ENCODE peak calls at places on chromosomes 16 and 17, in seven cellular contexts. One of them, this sample, is unnamed. For H3K4me1, the result is how much of the 10 kb centered on the place peaks cover.

GRCh38 chr16:68470461-68471150 is 22.3 kb upstream of the SMPD3 start:
- DNase-seq in esophagus muscularis mucosa: no peak
- DNase-seq in HepG2: no peak
- DNase-seq in suprapubic skin: no peak
- DNase-seq in GM12878: peak
- DNase-seq in sigmoid colon: no peak
- DNase-seq in stomach: no peak
- DNase-seq in this sample: peak

GRCh38 chr17:42311240-42312034 is 23.1 kb downstream of the STAT5A start:
- DNase-seq in esophagus muscularis mucosa: no peak
- DNase-seq in HepG2: peak
- DNase-seq in suprapubic skin: peak
- DNase-seq in GM12878: no peak
- DNase-seq in sigmoid colon: peak
- DNase-seq in stomach: peak
- DNase-seq in this sample: peak

GRCh38 chr17:38658741-38659345 is 15.9 kb downstream of the EPOP start:
- DNase-seq in esophagus muscularis mucosa: no peak
- DNase-seq in HepG2: no peak
- DNase-seq in suprapubic skin: no peak
- DNase-seq in GM12878: no peak
- DNase-seq in sigmoid colon: no peak
- DNase-seq in stomach: no peak
- DNase-seq in this sample: no peak

GRCh38 chr17:45320349-45320930 is 3.6 kb upstream of the MAP3K14 start:
- DNase-seq in esophagus muscularis mucosa: no peak
- DNase-seq in HepG2: no peak
- DNase-seq in suprapubic skin: no peak
- DNase-seq in GM12878: no peak
- DNase-seq in sigmoid colon: no peak
- DNase-seq in stomach: no peak
- DNase-seq in this sample: no peak

GRCh38 chr17:29238133-29238850 is 8.4 kb upstream of the CRYBA1 start:
- DNase-seq in esophagus muscularis mucosa: peak
- DNase-seq in HepG2: no peak
- DNase-seq in suprapubic skin: no peak
- DNase-seq in GM12878: no peak
- DNase-seq in sigmoid colon: no peak
- DNase-seq in stomach: no peak
- DNase-seq in this sample: no peak

GRCh38 chr17:9467518-9467917 is 108.1 kb downstream of the STX8 start:
- DNase-seq in esophagus muscularis mucosa: no peak
- DNase-seq in HepG2: no peak
- DNase-seq in suprapubic skin: no peak
- DNase-seq in GM12878: no peak
- DNase-seq in sigmoid colon: no peak
- DNase-seq in stomach: no peak
- DNase-seq in this sample: no peak

GRCh38 chr16:11251525-11252481 is 4.2 kb downstream of the SOCS1 start:
- DNase-seq in esophagus muscularis mucosa: no peak
- DNase-seq in HepG2: no peak
- DNase-seq in suprapubic skin: no peak
- DNase-seq in GM12878: no peak
- DNase-seq in sigmoid colon: no peak
- DNase-seq in stomach: peak
- DNase-seq in this sample: peak

GRCh38 chr17:74276051-74276476 is 2.0 kb downstream of the DNAI2 start:
- DNase-seq in esophagus muscularis mucosa: no peak
- DNase-seq in HepG2: no peak
- DNase-seq in suprapubic skin: no peak
- DNase-seq in GM12878: no peak
- DNase-seq in sigmoid colon: peak
- DNase-seq in stomach: no peak
- DNase-seq in this sample: no peak

GRCh38 chr16:15032547-15033308 is 23.1 kb downstream of the NTAN1 start:
- DNase-seq in esophagus muscularis mucosa: no peak
- DNase-seq in HepG2: no peak
- DNase-seq in suprapubic skin: no peak
- DNase-seq in GM12878: no peak
- DNase-seq in sigmoid colon: no peak
- DNase-seq in stomach: no peak
- DNase-seq in this sample: peak

GRCh38 chr17:83064021-83064731 is 15.2 kb upstream of the METRNL start:
- DNase-seq in esophagus muscularis mucosa: no peak
- DNase-seq in HepG2: no peak
- DNase-seq in suprapubic skin: peak
- DNase-seq in GM12878: no peak
- DNase-seq in sigmoid colon: peak
- DNase-seq in stomach: peak
- DNase-seq in this sample: peak

GRCh38 chr17:33451221-33451620 is 158.1 kb upstream of the ASIC2 start:
- DNase-seq in esophagus muscularis mucosa: no peak
- DNase-seq in HepG2: no peak
- DNase-seq in suprapubic skin: no peak
- DNase-seq in GM12878: no peak
- DNase-seq in sigmoid colon: no peak
- DNase-seq in stomach: no peak
- DNase-seq in this sample: no peak

GRCh38 chr16:3937066-3937875 is 56.8 kb upstream of the CREBBP start:
- DNase-seq in esophagus muscularis mucosa: no peak
- DNase-seq in HepG2: no peak
- DNase-seq in suprapubic skin: peak
- DNase-seq in GM12878: no peak
- DNase-seq in sigmoid colon: peak
- DNase-seq in stomach: no peak
- DNase-seq in this sample: no peak

GRCh38 chr17:55238197-55238930 is 26.4 kb upstream of the HLF start:
- DNase-seq in esophagus muscularis mucosa: peak
- DNase-seq in HepG2: peak
- DNase-seq in suprapubic skin: peak
- DNase-seq in GM12878: peak
- DNase-seq in sigmoid colon: peak
- DNase-seq in stomach: peak
- DNase-seq in this sample: peak

GRCh38 chr16:29877266-29877961 is 14.4 kb upstream of the CDIPT start:
- DNase-seq in esophagus muscularis mucosa: no peak
- DNase-seq in HepG2: no peak
- DNase-seq in suprapubic skin: no peak
- DNase-seq in GM12878: peak
- DNase-seq in sigmoid colon: no peak
- DNase-seq in stomach: no peak
- DNase-seq in this sample: no peak

GRCh38 chr16:90004577-90004976 is 14.7 kb downstream of the DBNDD1 start:
- DNase-seq in esophagus muscularis mucosa: no peak
- DNase-seq in HepG2: no peak
- DNase-seq in suprapubic skin: no peak
- DNase-seq in GM12878: no peak
- DNase-seq in sigmoid colon: no peak
- DNase-seq in stomach: no peak
- DNase-seq in this sample: no peak

GRCh38 chr16:78465730-78466129 is 366.3 kb downstream of the WWOX start:
- DNase-seq in esophagus muscularis mucosa: no peak
- DNase-seq in HepG2: no peak
- DNase-seq in suprapubic skin: no peak
- DNase-seq in GM12878: no peak
- DNase-seq in sigmoid colon: no peak
- DNase-seq in stomach: no peak
- DNase-seq in this sample: no peak
- TF ChIP-seq CTCF in esophagus muscularis mucosa: no peak
- TF ChIP-seq CTCF in HepG2: no peak
- TF ChIP-seq CTCF in suprapubic skin: no peak
- TF ChIP-seq CTCF in GM12878: no peak
- TF ChIP-seq CTCF in sigmoid colon: no peak
- TF ChIP-seq CTCF in stomach: no peak
- TF ChIP-seq CTCF in this sample: no peak

DNA sequence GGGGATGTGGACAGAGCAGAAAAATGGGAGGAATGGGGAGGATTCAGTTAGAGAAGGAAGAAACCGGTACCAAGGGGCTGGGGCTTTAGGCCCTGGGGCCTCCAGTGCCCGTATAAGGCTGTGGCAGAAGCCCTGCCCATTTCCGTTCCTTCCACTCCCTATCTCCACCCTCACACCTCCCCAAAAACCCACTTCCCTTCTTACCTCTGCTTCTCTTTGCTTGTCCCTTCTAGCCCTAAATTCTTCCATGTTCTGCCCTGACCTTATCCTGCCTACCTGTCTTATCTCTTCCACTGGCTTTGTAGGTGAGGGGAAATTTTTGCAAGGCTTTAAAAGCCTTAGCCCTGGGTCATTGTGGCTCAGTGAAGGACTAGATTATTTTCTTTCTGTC is 4.1 kb downstream of the RNF167 start:
- DNase-seq in esophagus muscularis mucosa: no peak
- DNase-seq in HepG2: no peak
- DNase-seq in suprapubic skin: no peak
- DNase-seq in GM12878: no peak
- DNase-seq in sigmoid colon: no peak
- DNase-seq in stomach: no peak
- DNase-seq in this sample: peak
- TF ChIP-seq POLR2AphosphoS5 in esophagus muscularis mucosa: no peak
- TF ChIP-seq POLR2AphosphoS5 in HepG2: no peak
- TF ChIP-seq POLR2AphosphoS5 in suprapubic skin: no peak
- TF ChIP-seq POLR2AphosphoS5 in GM12878: no peak
- TF ChIP-seq POLR2AphosphoS5 in sigmoid colon: no peak
- TF ChIP-seq POLR2AphosphoS5 in stomach: no peak
- TF ChIP-seq POLR2AphosphoS5 in this sample: no peak

GRCh38 chr16:85517780-85518179 is 95.3 kb upstream of the GSE1 start:
- DNase-seq in esophagus muscularis mucosa: no peak
- DNase-seq in HepG2: no peak
- DNase-seq in suprapubic skin: no peak
- DNase-seq in GM12878: no peak
- DNase-seq in sigmoid colon: no peak
- DNase-seq in stomach: no peak
- DNase-seq in this sample: no peak

GRCh38 chr16:85518398-85519049 is 94.6 kb upstream of the GSE1 start:
- DNase-seq in esophagus muscularis mucosa: no peak
- DNase-seq in HepG2: no peak
- DNase-seq in suprapubic skin: no peak
- DNase-seq in GM12878: no peak
- DNase-seq in sigmoid colon: no peak
- DNase-seq in stomach: no peak
- DNase-seq in this sample: no peak

GRCh38 chr16:85515319-85515745 is 97.8 kb upstream of the GSE1 start:
- DNase-seq in esophagus muscularis mucosa: no peak
- DNase-seq in HepG2: no peak
- DNase-seq in suprapubic skin: no peak
- DNase-seq in GM12878: no peak
- DNase-seq in sigmoid colon: no peak
- DNase-seq in stomach: no peak
- DNase-seq in this sample: no peak

GRCh38 chr16:85515830-85516397 is 97.2 kb upstream of the GSE1 start:
- DNase-seq in esophagus muscularis mucosa: no peak
- DNase-seq in HepG2: peak
- DNase-seq in suprapubic skin: no peak
- DNase-seq in GM12878: no peak
- DNase-seq in sigmoid colon: peak
- DNase-seq in stomach: peak
- DNase-seq in this sample: no peak

DNA sequence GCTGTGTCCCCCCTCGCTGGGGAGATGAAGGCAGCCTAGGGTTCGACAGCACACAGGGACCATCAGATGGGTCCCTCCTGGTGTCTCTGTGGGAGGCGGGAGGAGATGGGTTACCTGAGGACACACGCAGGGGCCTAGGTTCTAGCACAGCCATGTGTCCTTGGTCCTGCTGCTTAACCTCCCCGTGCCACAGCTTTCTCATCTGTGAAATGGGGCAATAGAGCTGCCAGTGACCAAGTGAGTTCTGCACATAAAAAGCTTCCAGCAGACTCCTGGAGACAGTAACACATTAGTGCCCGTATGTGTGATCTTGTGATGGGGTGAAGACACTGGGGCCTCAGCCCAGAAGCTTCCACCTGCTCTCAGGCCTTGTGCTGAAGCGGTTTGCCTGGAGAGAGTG is 96.0 kb upstream of the GSE1 start:
- DNase-seq in esophagus muscularis mucosa: no peak
- DNase-seq in HepG2: no peak
- DNase-seq in suprapubic skin: no peak
- DNase-seq in GM12878: no peak
- DNase-seq in sigmoid colon: no peak
- DNase-seq in stomach: no peak
- DNase-seq in this sample: no peak
- H3K4me1 ChIP-seq in esophagus muscularis mucosa: under half
- H3K4me1 ChIP-seq in HepG2: half or more
- H3K4me1 ChIP-seq in suprapubic skin: under half
- H3K4me1 ChIP-seq in GM12878: under half
- H3K4me1 ChIP-seq in sigmoid colon: under half
- H3K4me1 ChIP-seq in stomach: under half
- H3K4me1 ChIP-seq in this sample: under half

GRCh38 chr16:2007081-2007836 is 2.4 kb downstream of the ZNF598 start:
- DNase-seq in esophagus muscularis mucosa: no peak
- DNase-seq in HepG2: no peak
- DNase-seq in suprapubic skin: no peak
- DNase-seq in GM12878: no peak
- DNase-seq in sigmoid colon: no peak
- DNase-seq in stomach: no peak
- DNase-seq in this sample: no peak

GRCh38 chr16:2009302-2009711 is 314 bp downstream of the ZNF598 start:
- DNase-seq in esophagus muscularis mucosa: no peak
- DNase-seq in HepG2: no peak
- DNase-seq in suprapubic skin: no peak
- DNase-seq in GM12878: no peak
- DNase-seq in sigmoid colon: no peak
- DNase-seq in stomach: no peak
- DNase-seq in this sample: no peak

GRCh38 chr16:2008009-2008526 is 1.6 kb downstream of the ZNF598 start:
- DNase-seq in esophagus muscularis mucosa: no peak
- DNase-seq in HepG2: no peak
- DNase-seq in suprapubic skin: no peak
- DNase-seq in GM12878: no peak
- DNase-seq in sigmoid colon: no peak
- DNase-seq in stomach: no peak
- DNase-seq in this sample: peak

GRCh38 chr16:2008631-2009301 is 855 bp downstream of the ZNF598 start:
- DNase-seq in esophagus muscularis mucosa: no peak
- DNase-seq in HepG2: peak
- DNase-seq in suprapubic skin: no peak
- DNase-seq in GM12878: no peak
- DNase-seq in sigmoid colon: no peak
- DNase-seq in stomach: no peak
- DNase-seq in this sample: no peak

DNA sequence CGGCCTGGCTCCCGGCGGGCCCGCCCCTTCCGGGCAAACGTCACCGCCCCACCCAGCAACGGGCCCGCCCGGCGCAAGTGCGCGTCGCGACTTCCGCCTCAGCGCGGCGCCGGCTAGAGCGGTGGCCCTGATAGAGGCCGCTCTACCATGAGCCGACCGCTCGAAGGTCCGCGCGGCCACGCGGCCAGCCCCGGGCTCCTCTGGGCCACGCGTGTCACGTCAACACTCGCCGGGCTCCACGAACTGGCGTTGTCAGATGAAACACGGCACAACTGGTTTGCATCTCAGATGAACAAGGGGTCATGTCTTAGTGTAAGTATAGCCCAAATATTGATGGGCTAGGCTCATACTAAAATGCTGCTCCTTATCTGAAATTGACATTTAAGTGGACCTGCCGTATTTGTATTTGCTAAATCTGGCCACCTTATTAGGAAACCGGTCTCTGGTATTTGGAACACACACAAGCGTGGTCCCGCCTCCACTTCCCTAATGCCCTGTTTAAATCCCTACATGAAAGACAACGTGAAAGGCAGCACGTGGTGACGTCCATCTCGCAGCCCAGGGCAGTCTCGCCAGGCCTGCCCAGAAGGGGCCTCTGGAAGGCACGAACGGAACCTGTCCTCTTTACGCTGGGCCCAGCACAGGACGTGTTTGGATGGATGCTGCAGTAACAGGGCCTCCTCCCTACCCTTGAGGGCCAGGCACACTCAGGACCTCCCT is at the start of gene ZNF598:
- DNase-seq in esophagus muscularis mucosa: no peak
- DNase-seq in HepG2: peak
- DNase-seq in suprapubic skin: no peak
- DNase-seq in GM12878: no peak
- DNase-seq in sigmoid colon: peak
- DNase-seq in stomach: peak
- DNase-seq in this sample: peak
- TF ChIP-seq CTCF in esophagus muscularis mucosa: peak
- TF ChIP-seq CTCF in HepG2: peak
- TF ChIP-seq CTCF in suprapubic skin: no peak
- TF ChIP-seq CTCF in GM12878: no peak
- TF ChIP-seq CTCF in sigmoid colon: no peak
- TF ChIP-seq CTCF in stomach: no peak
- TF ChIP-seq CTCF in this sample: no peak